ENCODE peak calls at places on chromosome 13, in four cellular contexts. One of them, this sample, is unnamed.

GRCh38 chr13:30847697-30848307 is 58.3 kb upstream of the MEDAG start:
- DNase-seq in AG10803: peak; percentile 100
- DNase-seq in stimulated activated CD8-positive, alpha-beta memory T cell treated with anti-CD3 and anti-CD28 coated beads, Interleukin-7, amount 100 ng/mL, for 1 hour: no peak
- DNase-seq in HT-29: no peak
- DNase-seq in this sample: no peak

GRCh38 chr13:39370554-39370953 is 232.4 kb downstream of the LHFPL6 start:
- DNase-seq in HT-29: no peak
- DNase-seq in stimulated activated CD8-positive, alpha-beta memory T cell treated with anti-CD3 and anti-CD28 coated beads, Interleukin-7, amount 100 ng/mL, for 1 hour: no peak
- DNase-seq in AG10803: peak; percentile 78
- DNase-seq in this sample: no peak

GRCh38 chr13:35231426-35231825 is 245.1 kb downstream of the MAB21L1 start:
- DNase-seq in AG10803: no peak
- DNase-seq in stimulated activated CD8-positive, alpha-beta memory T cell treated with anti-CD3 and anti-CD28 coated beads, Interleukin-7, amount 100 ng/mL, for 1 hour: no peak
- DNase-seq in HT-29: no peak
- DNase-seq in this sample: no peak

GRCh38 chr13:43822969-43823368 is 36.2 kb upstream of the ENOX1 start:
- DNase-seq in HT-29: no peak
- DNase-seq in stimulated activated CD8-positive, alpha-beta memory T cell treated with anti-CD3 and anti-CD28 coated beads, Interleukin-7, amount 100 ng/mL, for 1 hour: no peak
- DNase-seq in AG10803: no peak
- DNase-seq in this sample: no peak

GRCh38 chr13:34419025-34419424 is 523.0 kb upstream of the NBEA start:
- DNase-seq in AG10803: no peak
- DNase-seq in stimulated activated CD8-positive, alpha-beta memory T cell treated with anti-CD3 and anti-CD28 coated beads, Interleukin-7, amount 100 ng/mL, for 1 hour: no peak
- DNase-seq in HT-29: no peak
- DNase-seq in this sample: peak; percentile 92

GRCh38 chr13:32001392-32001768 is 30.2 kb upstream of the FRY start:
- DNase-seq in stimulated activated CD8-positive, alpha-beta memory T cell treated with anti-CD3 and anti-CD28 coated beads, Interleukin-7, amount 100 ng/mL, for 1 hour: no peak
- DNase-seq in AG10803: peak; percentile 67
- DNase-seq in HT-29: peak; percentile 95
- DNase-seq in this sample: peak; percentile 90

GRCh38 chr13:31322025-31322424 is 122.2 kb downstream of the B3GLCT start:
- DNase-seq in stimulated activated CD8-positive, alpha-beta memory T cell treated with anti-CD3 and anti-CD28 coated beads, Interleukin-7, amount 100 ng/mL, for 1 hour: no peak
- DNase-seq in AG10803: peak; percentile 29
- DNase-seq in HT-29: no peak
- DNase-seq in this sample: no peak

GRCh38 chr13:54845351-54845965 is 1816.8 kb downstream of the OLFM4 start:
- DNase-seq in stimulated activated CD8-positive, alpha-beta memory T cell treated with anti-CD3 and anti-CD28 coated beads, Interleukin-7, amount 100 ng/mL, for 1 hour: no peak
- DNase-seq in AG10803: no peak
- DNase-seq in HT-29: no peak
- DNase-seq in this sample: no peak

GRCh38 chr13:30696278-30697176 is 38.8 kb upstream of the ALOX5AP start:
- DNase-seq in stimulated activated CD8-positive, alpha-beta memory T cell treated with anti-CD3 and anti-CD28 coated beads, Interleukin-7, amount 100 ng/mL, for 1 hour: no peak
- DNase-seq in AG10803: peak; percentile 34
- DNase-seq in HT-29: no peak
- DNase-seq in this sample: no peak

GRCh38 chr13:50916701-50917184 is 7.2 kb downstream of the RNASEH2B start:
- DNase-seq in stimulated activated CD8-positive, alpha-beta memory T cell treated with anti-CD3 and anti-CD28 coated beads, Interleukin-7, amount 100 ng/mL, for 1 hour: no peak
- DNase-seq in HT-29: no peak
- DNase-seq in AG10803: no peak
- DNase-seq in this sample: peak; percentile 56

GRCh38 chr13:52664269-52664668 is 11.6 kb downstream of the SUGT1 start:
- DNase-seq in HT-29: no peak
- DNase-seq in AG10803: no peak
- DNase-seq in stimulated activated CD8-positive, alpha-beta memory T cell treated with anti-CD3 and anti-CD28 coated beads, Interleukin-7, amount 100 ng/mL, for 1 hour: no peak
- DNase-seq in this sample: no peak

GRCh38 chr13:42484396-42484795 is 89.6 kb upstream of the TNFSF11 start:
- DNase-seq in stimulated activated CD8-positive, alpha-beta memory T cell treated with anti-CD3 and anti-CD28 coated beads, Interleukin-7, amount 100 ng/mL, for 1 hour: no peak
- DNase-seq in AG10803: no peak
- DNase-seq in HT-29: no peak
- DNase-seq in this sample: no peak

GRCh38 chr13:89865331-89865833 is 1482.1 kb upstream of the MIR17HG start:
- DNase-seq in AG10803: no peak
- DNase-seq in stimulated activated CD8-positive, alpha-beta memory T cell treated with anti-CD3 and anti-CD28 coated beads, Interleukin-7, amount 100 ng/mL, for 1 hour: no peak
- DNase-seq in HT-29: no peak
- DNase-seq in this sample: no peak

GRCh38 chr13:112791662-112792440 is 102.0 kb downstream of the ATP11A start:
- DNase-seq in HT-29: peak; percentile 91
- DNase-seq in AG10803: no peak
- DNase-seq in stimulated activated CD8-positive, alpha-beta memory T cell treated with anti-CD3 and anti-CD28 coated beads, Interleukin-7, amount 100 ng/mL, for 1 hour: no peak
- DNase-seq in this sample: peak; percentile 88

GRCh38 chr13:31431722-31432137 is 232.0 kb downstream of the B3GLCT start:
- DNase-seq in AG10803: peak; percentile 53
- DNase-seq in HT-29: peak; percentile 97
- DNase-seq in stimulated activated CD8-positive, alpha-beta memory T cell treated with anti-CD3 and anti-CD28 coated beads, Interleukin-7, amount 100 ng/mL, for 1 hour: no peak
- DNase-seq in this sample: peak; percentile 54

GRCh38 chr13:40644838-40645620 is 21.4 kb downstream of the FOXO1 start:
- DNase-seq in AG10803: peak; percentile 8
- DNase-seq in HT-29: peak; percentile 33
- DNase-seq in stimulated activated CD8-positive, alpha-beta memory T cell treated with anti-CD3 and anti-CD28 coated beads, Interleukin-7, amount 100 ng/mL, for 1 hour: no peak
- DNase-seq in this sample: no peak

GRCh38 chr13:87235621-87236020 is 435.6 kb upstream of the SLITRK5 start:
- DNase-seq in HT-29: no peak
- DNase-seq in stimulated activated CD8-positive, alpha-beta memory T cell treated with anti-CD3 and anti-CD28 coated beads, Interleukin-7, amount 100 ng/mL, for 1 hour: no peak
- DNase-seq in AG10803: no peak
- DNase-seq in this sample: no peak

GRCh38 chr13:111967572-111968201 is 99.3 kb upstream of the SOX1 start:
- DNase-seq in HT-29: no peak
- DNase-seq in stimulated activated CD8-positive, alpha-beta memory T cell treated with anti-CD3 and anti-CD28 coated beads, Interleukin-7, amount 100 ng/mL, for 1 hour: no peak
- DNase-seq in AG10803: no peak
- DNase-seq in this sample: no peak

GRCh38 chr13:113862191-113862765 is 1.6 kb downstream of the GAS6 start:
- DNase-seq in AG10803: no peak
- DNase-seq in stimulated activated CD8-positive, alpha-beta memory T cell treated with anti-CD3 and anti-CD28 coated beads, Interleukin-7, amount 100 ng/mL, for 1 hour: no peak
- DNase-seq in HT-29: no peak
- DNase-seq in this sample: no peak

GRCh38 chr13:58056411-58056810 is 424.9 kb downstream of the PCDH17 start:
- DNase-seq in stimulated activated CD8-positive, alpha-beta memory T cell treated with anti-CD3 and anti-CD28 coated beads, Interleukin-7, amount 100 ng/mL, for 1 hour: no peak
- DNase-seq in AG10803: no peak
- DNase-seq in HT-29: peak; percentile 59
- DNase-seq in this sample: peak; percentile 49

GRCh38 chr13:110107568-110108347 is 199.2 kb downstream of the COL4A1 start:
- DNase-seq in HT-29: no peak
- DNase-seq in AG10803: no peak
- DNase-seq in stimulated activated CD8-positive, alpha-beta memory T cell treated with anti-CD3 and anti-CD28 coated beads, Interleukin-7, amount 100 ng/mL, for 1 hour: no peak
- DNase-seq in this sample: peak; percentile 11

GRCh38 chr13:35727881-35728280 is 251.4 kb upstream of the MAB21L1 start:
- DNase-seq in stimulated activated CD8-positive, alpha-beta memory T cell treated with anti-CD3 and anti-CD28 coated beads, Interleukin-7, amount 100 ng/mL, for 1 hour: no peak
- DNase-seq in HT-29: no peak
- DNase-seq in AG10803: no peak
- DNase-seq in this sample: no peak

GRCh38 chr13:26498524-26499208 is 58.8 kb upstream of the WASF3 start:
- DNase-seq in HT-29: peak; percentile 26
- DNase-seq in stimulated activated CD8-positive, alpha-beta memory T cell treated with anti-CD3 and anti-CD28 coated beads, Interleukin-7, amount 100 ng/mL, for 1 hour: no peak
- DNase-seq in AG10803: no peak
- DNase-seq in this sample: peak; percentile 73

This sample was measured in DMS53.